ENCODE peak calls at places on chromosomes 16 and 17, in eight cellular contexts. One of them, this sample, is unnamed.

GRCh38 chr17:33072421-33073175 is 81.0 kb downstream of the SPACA3 start:
- DNase-seq in Panc1: no peak
- DNase-seq in IMR-90: no peak
- DNase-seq in stimulated activated CD4-positive, alpha-beta T cell treated with anti-CD3 and anti-CD28 coated beads, Interleukin-1b, Interleukin-23, amount 100 ng/mL, for 1 hour: no peak
- DNase-seq in hypothalamus: no peak
- DNase-seq in GM23248: peak; percentile 20
- DNase-seq in HFFc6: no peak
- DNase-seq in NCI-H526: no peak
- DNase-seq in this sample: peak; percentile 61

GRCh38 chr17:45225964-45226530 is 4.4 kb downstream of the FMNL1 start:
- DNase-seq in Panc1: no peak
- DNase-seq in IMR-90: no peak
- DNase-seq in stimulated activated CD4-positive, alpha-beta T cell treated with anti-CD3 and anti-CD28 coated beads, Interleukin-1b, Interleukin-23, amount 100 ng/mL, for 1 hour: peak; percentile 91
- DNase-seq in hypothalamus: peak; percentile 37
- DNase-seq in GM23248: no peak
- DNase-seq in HFFc6: no peak
- DNase-seq in NCI-H526: no peak
- DNase-seq in this sample: peak; percentile 54

GRCh38 chr17:4796550-4796915 is 569 bp downstream of the PSMB6 start:
- DNase-seq in Panc1: no peak
- DNase-seq in IMR-90: peak; percentile 35
- DNase-seq in stimulated activated CD4-positive, alpha-beta T cell treated with anti-CD3 and anti-CD28 coated beads, Interleukin-1b, Interleukin-23, amount 100 ng/mL, for 1 hour: no peak
- DNase-seq in hypothalamus: no peak
- DNase-seq in GM23248: peak; percentile 83
- DNase-seq in HFFc6: peak; percentile 38
- DNase-seq in NCI-H526: peak; percentile 20
- DNase-seq in this sample: peak; percentile 39

GRCh38 chr17:39027037-39027436 is 59.8 kb upstream of the FBXO47 start:
- DNase-seq in Panc1: no peak
- DNase-seq in IMR-90: no peak
- DNase-seq in stimulated activated CD4-positive, alpha-beta T cell treated with anti-CD3 and anti-CD28 coated beads, Interleukin-1b, Interleukin-23, amount 100 ng/mL, for 1 hour: no peak
- DNase-seq in hypothalamus: no peak
- DNase-seq in GM23248: peak; percentile 65
- DNase-seq in HFFc6: no peak
- DNase-seq in NCI-H526: peak; percentile 60
- DNase-seq in this sample: peak; percentile 11

GRCh38 chr16:4892356-4893102 is 44.4 kb downstream of the PPL start:
- DNase-seq in Panc1: no peak
- DNase-seq in IMR-90: peak; percentile 48
- DNase-seq in stimulated activated CD4-positive, alpha-beta T cell treated with anti-CD3 and anti-CD28 coated beads, Interleukin-1b, Interleukin-23, amount 100 ng/mL, for 1 hour: no peak
- DNase-seq in hypothalamus: no peak
- DNase-seq in GM23248: no peak
- DNase-seq in HFFc6: peak; percentile 21
- DNase-seq in NCI-H526: no peak
- DNase-seq in this sample: no peak

GRCh38 chr16:4160663-4161436 is 44.6 kb upstream of the ADCY9 start:
- DNase-seq in Panc1: no peak
- DNase-seq in IMR-90: no peak
- DNase-seq in stimulated activated CD4-positive, alpha-beta T cell treated with anti-CD3 and anti-CD28 coated beads, Interleukin-1b, Interleukin-23, amount 100 ng/mL, for 1 hour: no peak
- DNase-seq in hypothalamus: no peak
- DNase-seq in GM23248: peak; percentile 59
- DNase-seq in HFFc6: no peak
- DNase-seq in NCI-H526: no peak
- DNase-seq in this sample: peak; percentile 27

GRCh38 chr17:78163881-78164747 is 4.3 kb upstream of the SYNGR2 start:
- DNase-seq in Panc1: no peak
- DNase-seq in IMR-90: no peak
- DNase-seq in stimulated activated CD4-positive, alpha-beta T cell treated with anti-CD3 and anti-CD28 coated beads, Interleukin-1b, Interleukin-23, amount 100 ng/mL, for 1 hour: no peak
- DNase-seq in hypothalamus: no peak
- DNase-seq in GM23248: no peak
- DNase-seq in HFFc6: no peak
- DNase-seq in NCI-H526: no peak
- DNase-seq in this sample: no peak

GRCh38 chr17:76251478-76252039 is 11.3 kb upstream of the RNF157 start:
- DNase-seq in Panc1: no peak
- DNase-seq in IMR-90: no peak
- DNase-seq in stimulated activated CD4-positive, alpha-beta T cell treated with anti-CD3 and anti-CD28 coated beads, Interleukin-1b, Interleukin-23, amount 100 ng/mL, for 1 hour: no peak
- DNase-seq in hypothalamus: no peak
- DNase-seq in GM23248: no peak
- DNase-seq in HFFc6: no peak
- DNase-seq in NCI-H526: no peak
- DNase-seq in this sample: no peak

GRCh38 chr16:1335211-1335971 is 1.9 kb downstream of the BAIAP3 start:
- DNase-seq in Panc1: no peak
- DNase-seq in IMR-90: no peak
- DNase-seq in stimulated activated CD4-positive, alpha-beta T cell treated with anti-CD3 and anti-CD28 coated beads, Interleukin-1b, Interleukin-23, amount 100 ng/mL, for 1 hour: no peak
- DNase-seq in hypothalamus: no peak
- DNase-seq in GM23248: no peak
- DNase-seq in HFFc6: no peak
- DNase-seq in NCI-H526: no peak
- DNase-seq in this sample: no peak

GRCh38 chr16:83967838-83968482 is at the start of gene NECAB2:
- DNase-seq in Panc1: no peak
- DNase-seq in IMR-90: peak; percentile 8
- DNase-seq in stimulated activated CD4-positive, alpha-beta T cell treated with anti-CD3 and anti-CD28 coated beads, Interleukin-1b, Interleukin-23, amount 100 ng/mL, for 1 hour: no peak
- DNase-seq in hypothalamus: no peak
- DNase-seq in GM23248: peak; percentile 73
- DNase-seq in HFFc6: no peak
- DNase-seq in NCI-H526: peak; percentile 48
- DNase-seq in this sample: no peak

GRCh38 chr17:57539528-57540301 is 205.4 kb downstream of the CCDC182 start:
- DNase-seq in Panc1: no peak
- DNase-seq in IMR-90: no peak
- DNase-seq in stimulated activated CD4-positive, alpha-beta T cell treated with anti-CD3 and anti-CD28 coated beads, Interleukin-1b, Interleukin-23, amount 100 ng/mL, for 1 hour: no peak
- DNase-seq in hypothalamus: no peak
- DNase-seq in GM23248: no peak
- DNase-seq in HFFc6: no peak
- DNase-seq in NCI-H526: no peak
- DNase-seq in this sample: no peak

GRCh38 chr17:78105101-78105500 is 23.5 kb downstream of the TMC6 start:
- DNase-seq in Panc1: no peak
- DNase-seq in IMR-90: no peak
- DNase-seq in stimulated activated CD4-positive, alpha-beta T cell treated with anti-CD3 and anti-CD28 coated beads, Interleukin-1b, Interleukin-23, amount 100 ng/mL, for 1 hour: no peak
- DNase-seq in hypothalamus: no peak
- DNase-seq in GM23248: no peak
- DNase-seq in HFFc6: no peak
- DNase-seq in NCI-H526: no peak
- DNase-seq in this sample: peak; percentile 8

GRCh38 chr16:8572919-8573724 is 17.2 kb downstream of the TMEM114 start:
- DNase-seq in Panc1: no peak
- DNase-seq in IMR-90: peak; percentile 37
- DNase-seq in stimulated activated CD4-positive, alpha-beta T cell treated with anti-CD3 and anti-CD28 coated beads, Interleukin-1b, Interleukin-23, amount 100 ng/mL, for 1 hour: no peak
- DNase-seq in hypothalamus: no peak
- DNase-seq in GM23248: peak; percentile 77
- DNase-seq in HFFc6: peak; percentile 25
- DNase-seq in NCI-H526: peak; percentile 53
- DNase-seq in this sample: peak; percentile 31

GRCh38 chr17:2899911-2900310 is 103.7 kb downstream of the RAP1GAP2 start:
- DNase-seq in Panc1: no peak
- DNase-seq in IMR-90: peak; percentile 11
- DNase-seq in stimulated activated CD4-positive, alpha-beta T cell treated with anti-CD3 and anti-CD28 coated beads, Interleukin-1b, Interleukin-23, amount 100 ng/mL, for 1 hour: no peak
- DNase-seq in hypothalamus: no peak
- DNase-seq in GM23248: no peak
- DNase-seq in HFFc6: no peak
- DNase-seq in NCI-H526: peak; percentile 85
- DNase-seq in this sample: no peak

GRCh38 chr17:17913695-17914332 is 58.4 kb downstream of the TOM1L2 start:
- DNase-seq in Panc1: no peak
- DNase-seq in IMR-90: peak; percentile 90
- DNase-seq in stimulated activated CD4-positive, alpha-beta T cell treated with anti-CD3 and anti-CD28 coated beads, Interleukin-1b, Interleukin-23, amount 100 ng/mL, for 1 hour: no peak
- DNase-seq in hypothalamus: no peak
- DNase-seq in GM23248: peak; percentile 92
- DNase-seq in HFFc6: peak; percentile 88
- DNase-seq in NCI-H526: no peak
- DNase-seq in this sample: peak; percentile 97

GRCh38 chr16:11989238-11990160 is 13.0 kb downstream of the SNX29 start:
- DNase-seq in Panc1: no peak
- DNase-seq in IMR-90: no peak
- DNase-seq in stimulated activated CD4-positive, alpha-beta T cell treated with anti-CD3 and anti-CD28 coated beads, Interleukin-1b, Interleukin-23, amount 100 ng/mL, for 1 hour: no peak
- DNase-seq in hypothalamus: peak; percentile 32
- DNase-seq in GM23248: no peak
- DNase-seq in HFFc6: no peak
- DNase-seq in NCI-H526: no peak
- DNase-seq in this sample: no peak

GRCh38 chr16:82892327-82892726 is 265.6 kb downstream of the CDH13 start:
- DNase-seq in Panc1: no peak
- DNase-seq in IMR-90: no peak
- DNase-seq in stimulated activated CD4-positive, alpha-beta T cell treated with anti-CD3 and anti-CD28 coated beads, Interleukin-1b, Interleukin-23, amount 100 ng/mL, for 1 hour: no peak
- DNase-seq in hypothalamus: no peak
- DNase-seq in GM23248: peak; percentile 28
- DNase-seq in HFFc6: no peak
- DNase-seq in NCI-H526: no peak
- DNase-seq in this sample: peak; percentile 47

GRCh38 chr16:67404740-67405226 is 11.5 kb upstream of the TPPP3 start:
- DNase-seq in Panc1: no peak
- DNase-seq in IMR-90: no peak
- DNase-seq in stimulated activated CD4-positive, alpha-beta T cell treated with anti-CD3 and anti-CD28 coated beads, Interleukin-1b, Interleukin-23, amount 100 ng/mL, for 1 hour: no peak
- DNase-seq in hypothalamus: no peak
- DNase-seq in GM23248: no peak
- DNase-seq in HFFc6: no peak
- DNase-seq in NCI-H526: peak; percentile 33
- DNase-seq in this sample: no peak

GRCh38 chr17:36918260-36918691 is 19.0 kb upstream of the LHX1 start:
- DNase-seq in Panc1: no peak
- DNase-seq in IMR-90: peak; percentile 53
- DNase-seq in stimulated activated CD4-positive, alpha-beta T cell treated with anti-CD3 and anti-CD28 coated beads, Interleukin-1b, Interleukin-23, amount 100 ng/mL, for 1 hour: no peak
- DNase-seq in hypothalamus: no peak
- DNase-seq in GM23248: peak; percentile 45
- DNase-seq in HFFc6: peak; percentile 1
- DNase-seq in NCI-H526: no peak
- DNase-seq in this sample: no peak

GRCh38 chr16:66927012-66927436 is 1.7 kb upstream of the RRAD start:
- DNase-seq in Panc1: no peak
- DNase-seq in IMR-90: peak; percentile 88
- DNase-seq in stimulated activated CD4-positive, alpha-beta T cell treated with anti-CD3 and anti-CD28 coated beads, Interleukin-1b, Interleukin-23, amount 100 ng/mL, for 1 hour: no peak
- DNase-seq in hypothalamus: no peak
- DNase-seq in GM23248: peak; percentile 94
- DNase-seq in HFFc6: peak; percentile 89
- DNase-seq in NCI-H526: no peak
- DNase-seq in this sample: peak; percentile 100

GRCh38 chr17:58329035-58329807 is 626 bp upstream of the TSPOAP1 start:
- DNase-seq in Panc1: no peak
- DNase-seq in IMR-90: no peak
- DNase-seq in stimulated activated CD4-positive, alpha-beta T cell treated with anti-CD3 and anti-CD28 coated beads, Interleukin-1b, Interleukin-23, amount 100 ng/mL, for 1 hour: peak; percentile 70
- DNase-seq in hypothalamus: no peak
- DNase-seq in GM23248: no peak
- DNase-seq in HFFc6: no peak
- DNase-seq in NCI-H526: peak; percentile 12
- DNase-seq in this sample: no peak

GRCh38 chr16:19737306-19737975 is 19.4 kb downstream of the IQCK start:
- DNase-seq in Panc1: no peak
- DNase-seq in IMR-90: no peak
- DNase-seq in stimulated activated CD4-positive, alpha-beta T cell treated with anti-CD3 and anti-CD28 coated beads, Interleukin-1b, Interleukin-23, amount 100 ng/mL, for 1 hour: no peak
- DNase-seq in hypothalamus: no peak
- DNase-seq in GM23248: no peak
- DNase-seq in HFFc6: no peak
- DNase-seq in NCI-H526: no peak
- DNase-seq in this sample: no peak

GRCh38 chr17:43737722-43738121 is 20.9 kb downstream of the SOST start:
- DNase-seq in Panc1: no peak
- DNase-seq in IMR-90: no peak
- DNase-seq in stimulated activated CD4-positive, alpha-beta T cell treated with anti-CD3 and anti-CD28 coated beads, Interleukin-1b, Interleukin-23, amount 100 ng/mL, for 1 hour: no peak
- DNase-seq in hypothalamus: no peak
- DNase-seq in GM23248: no peak
- DNase-seq in HFFc6: no peak
- DNase-seq in NCI-H526: no peak
- DNase-seq in this sample: no peak

GRCh38 chr16:56780646-56781045 is 50.7 kb downstream of the NUP93 start:
- DNase-seq in Panc1: no peak
- DNase-seq in IMR-90: no peak
- DNase-seq in stimulated activated CD4-positive, alpha-beta T cell treated with anti-CD3 and anti-CD28 coated beads, Interleukin-1b, Interleukin-23, amount 100 ng/mL, for 1 hour: no peak
- DNase-seq in hypothalamus: no peak
- DNase-seq in GM23248: no peak
- DNase-seq in HFFc6: no peak
- DNase-seq in NCI-H526: no peak
- DNase-seq in this sample: no peak

GRCh38 chr16:10121496-10121895 is 60.7 kb downstream of the GRIN2A start:
- DNase-seq in Panc1: no peak
- DNase-seq in IMR-90: peak; percentile 5
- DNase-seq in stimulated activated CD4-positive, alpha-beta T cell treated with anti-CD3 and anti-CD28 coated beads, Interleukin-1b, Interleukin-23, amount 100 ng/mL, for 1 hour: no peak
- DNase-seq in hypothalamus: no peak
- DNase-seq in GM23248: peak; percentile 29
- DNase-seq in HFFc6: peak; percentile 76
- DNase-seq in NCI-H526: no peak
- DNase-seq in this sample: peak; percentile 89

GRCh38 chr17:28902819-28903545 is at the start of gene DHRS13:
- DNase-seq in Panc1: peak; percentile 57
- DNase-seq in IMR-90: peak; percentile 83
- DNase-seq in stimulated activated CD4-positive, alpha-beta T cell treated with anti-CD3 and anti-CD28 coated beads, Interleukin-1b, Interleukin-23, amount 100 ng/mL, for 1 hour: peak; percentile 88
- DNase-seq in hypothalamus: peak; percentile 40
- DNase-seq in GM23248: peak; percentile 94
- DNase-seq in HFFc6: peak; percentile 79
- DNase-seq in NCI-H526: peak; percentile 99
- DNase-seq in this sample: peak; percentile 81

GRCh38 chr17:40958086-40958953 is 8.4 kb downstream of the KRT39 start:
- DNase-seq in Panc1: no peak
- DNase-seq in IMR-90: no peak
- DNase-seq in stimulated activated CD4-positive, alpha-beta T cell treated with anti-CD3 and anti-CD28 coated beads, Interleukin-1b, Interleukin-23, amount 100 ng/mL, for 1 hour: no peak
- DNase-seq in hypothalamus: no peak
- DNase-seq in GM23248: no peak
- DNase-seq in HFFc6: no peak
- DNase-seq in NCI-H526: peak; percentile 53
- DNase-seq in this sample: no peak

GRCh38 chr17:9837551-9838471 is 12.1 kb downstream of the GLP2R start:
- DNase-seq in Panc1: no peak
- DNase-seq in IMR-90: peak; percentile 85
- DNase-seq in stimulated activated CD4-positive, alpha-beta T cell treated with anti-CD3 and anti-CD28 coated beads, Interleukin-1b, Interleukin-23, amount 100 ng/mL, for 1 hour: no peak
- DNase-seq in hypothalamus: no peak
- DNase-seq in GM23248: peak; percentile 86
- DNase-seq in HFFc6: peak; percentile 66
- DNase-seq in NCI-H526: no peak
- DNase-seq in this sample: peak; percentile 75

GRCh38 chr16:52573365-52574104 is 26.6 kb upstream of the TOX3 start:
- DNase-seq in Panc1: no peak
- DNase-seq in IMR-90: no peak
- DNase-seq in stimulated activated CD4-positive, alpha-beta T cell treated with anti-CD3 and anti-CD28 coated beads, Interleukin-1b, Interleukin-23, amount 100 ng/mL, for 1 hour: no peak
- DNase-seq in hypothalamus: no peak
- DNase-seq in GM23248: no peak
- DNase-seq in HFFc6: no peak
- DNase-seq in NCI-H526: peak; percentile 14
- DNase-seq in this sample: no peak

GRCh38 chr17:76550712-76551615 is 11.1 kb downstream of the PRCD start:
- DNase-seq in Panc1: no peak
- DNase-seq in IMR-90: peak; percentile 54
- DNase-seq in stimulated activated CD4-positive, alpha-beta T cell treated with anti-CD3 and anti-CD28 coated beads, Interleukin-1b, Interleukin-23, amount 100 ng/mL, for 1 hour: no peak
- DNase-seq in hypothalamus: no peak
- DNase-seq in GM23248: peak; percentile 64
- DNase-seq in HFFc6: no peak
- DNase-seq in NCI-H526: no peak
- DNase-seq in this sample: no peak

GRCh38 chr17:42484304-42484703 is 25.6 kb downstream of the ATP6V0A1 start:
- DNase-seq in Panc1: no peak
- DNase-seq in IMR-90: no peak
- DNase-seq in stimulated activated CD4-positive, alpha-beta T cell treated with anti-CD3 and anti-CD28 coated beads, Interleukin-1b, Interleukin-23, amount 100 ng/mL, for 1 hour: peak; percentile 5
- DNase-seq in hypothalamus: no peak
- DNase-seq in GM23248: no peak
- DNase-seq in HFFc6: no peak
- DNase-seq in NCI-H526: no peak
- DNase-seq in this sample: peak; percentile 44